ENCODE peak calls at places on chromosomes 4 and X, in four cellular contexts. X is HL-60, L is GM12878, R is K562. G is an unnamed sample.

GRCh38 chr4:153205757-153206156 is 1.5 kb downstream of the TRIM2 start:
- DNase-seq in R (no peak), X (no peak), L (no peak), G (no peak)

GRCh38 chr4:183722738-183723560 is 63.9 kb downstream of the TRAPPC11 start:
- DNase-seq in X (peak), R (no peak), L (peak), G (peak)

GRCh38 chr4:76458829-76459228 is 23.8 kb downstream of the SHROOM3 start:
- DNase-seq in R (no peak), L (no peak), X (no peak), G (no peak)

GRCh38 chr4:85717366-85717765 is 242.4 kb downstream of the ARHGAP24 start:
- DNase-seq in X (peak), L (no peak), R (no peak), G (no peak)

GRCh38 chr4:84920591-84920990 is 45.9 kb downstream of the WDFY3 start:
- DNase-seq in R (no peak), X (no peak), L (no peak), G (no peak)

GRCh38 chr4:173855015-173855414 is 325.0 kb upstream of the HAND2 start:
- DNase-seq in L (no peak), X (no peak), R (no peak), G (no peak)

GRCh38 chr4:15755781-15756180 is 22.3 kb upstream of the CD38 start:
- DNase-seq in X (no peak), L (no peak), R (no peak), G (no peak)

GRCh38 chr4:96073446-96073845 is 233.6 kb downstream of the PDHA2 start:
- DNase-seq in L (no peak), R (no peak), X (no peak), G (no peak)

GRCh38 chrX:21972721-21973120 is 32.2 kb downstream of the SMS start:
- DNase-seq in R (no peak), L (no peak), X (no peak), G (no peak)

GRCh38 chrX:28487818-28488217 is 99.4 kb upstream of the IL1RAPL1 start:
- DNase-seq in L (no peak), R (no peak), X (no peak), G (no peak)

GRCh38 chr4:186726440-186727148 is 2.9 kb upstream of the FAT1 start:
- DNase-seq in R (peak), X (no peak), L (no peak), G (no peak)

GRCh38 chrX:24380273-24381036 is 20.0 kb downstream of the SUPT20HL1 start:
- DNase-seq in L (no peak), R (no peak), X (no peak), G (no peak)

GRCh38 chrX:50747471-50747900 is 66.5 kb downstream of the SHROOM4 start:
- DNase-seq in R (peak), L (no peak), X (peak), G (no peak)

GRCh38 chr4:66662620-66663019 is 882.7 kb downstream of the CENPC start:
- DNase-seq in X (no peak), L (no peak), R (no peak), G (no peak)

GRCh38 chrX:100872161-100872560 is 2.0 kb downstream of the NOX1 start:
- DNase-seq in X (no peak), L (no peak), R (no peak), G (no peak)

GRCh38 chr4:159227984-159228383 is 125.1 kb downstream of the RAPGEF2 start:
- DNase-seq in R (no peak), X (no peak), L (no peak), G (no peak)

GRCh38 chr4:95304898-95305297 is 243.9 kb downstream of the UNC5C start:
- DNase-seq in R (no peak), X (no peak), L (no peak), G (no peak)

GRCh38 chr4:82528074-82528473 is 33.7 kb downstream of the TMEM150C start:
- DNase-seq in X (no peak), R (no peak), L (no peak), G (no peak)
- TF ChIP-seq SPI1 in X (no peak), R (no peak), L (no peak), G (no peak)

GRCh38 chr4:121464854-121465253 is 84.0 kb upstream of the QRFPR start:
- DNase-seq in R (no peak), L (no peak), X (no peak), G (no peak)

GRCh38 chr4:121459056-121459455 is 78.2 kb upstream of the QRFPR start:
- DNase-seq in L (no peak), R (no peak), X (no peak), G (no peak)

GRCh38 chr4:121457278-121457875 is 76.6 kb upstream of the QRFPR start:
- DNase-seq in R (no peak), L (no peak), X (no peak), G (no peak)

GRCh38 chr4:121462660-121463261 is 81.9 kb upstream of the QRFPR start:
- DNase-seq in L (no peak), X (peak), R (peak), G (peak)
- TF ChIP-seq SPI1 in L (peak), X (peak), R (peak), G (peak)

DNA sequence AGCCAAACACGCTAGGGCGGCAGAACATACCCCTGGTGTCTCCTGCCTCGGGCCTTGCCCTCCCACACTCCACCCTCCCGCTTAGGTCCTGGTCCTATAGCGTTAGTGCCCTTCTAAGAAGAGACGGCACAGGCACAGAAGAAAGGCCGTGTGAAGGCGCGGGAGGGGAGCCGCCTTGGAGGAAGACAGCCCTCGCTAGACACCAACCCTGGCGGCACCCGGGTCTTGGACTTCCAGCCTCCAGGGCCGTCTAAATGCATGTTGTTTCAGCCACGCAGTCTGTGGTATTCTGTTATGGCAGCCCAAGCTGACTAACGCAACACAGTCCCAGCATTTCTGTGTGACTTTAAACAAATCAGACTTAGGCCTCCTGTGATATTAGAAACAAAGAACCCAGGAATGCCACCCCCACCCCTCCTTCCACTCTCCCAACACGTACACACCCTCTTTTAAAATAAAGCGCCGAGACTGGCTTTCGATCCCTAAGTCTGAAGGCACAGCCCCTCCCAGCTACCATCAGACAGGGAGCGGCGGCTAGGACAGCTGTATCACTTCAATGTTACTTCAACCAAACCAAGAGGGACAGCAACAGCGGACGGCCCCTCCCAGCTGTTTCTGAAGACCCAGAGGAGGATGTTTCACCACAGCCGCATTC is 128.0 kb downstream of the AFAP1 start:
- DNase-seq in X (no peak), R (no peak), L (no peak), G (no peak)
- TF ChIP-seq SPI1 in X (no peak), R (no peak), L (no peak), G (no peak)

GRCh38 chrX:151346931-151347543 is 50.0 kb upstream of the VMA21 start:
- DNase-seq in L (no peak), R (no peak), X (no peak), G (no peak)
- TF ChIP-seq SPI1 in L (no peak), R (no peak), X (no peak), G (no peak)

GRCh38 chr4:107060388-107060787 is 24.3 kb upstream of the DKK2 start:
- DNase-seq in X (no peak), L (no peak), R (no peak), G (no peak)
- TF ChIP-seq SPI1 in X (no peak), L (no peak), R (no peak), G (no peak)

DNA sequence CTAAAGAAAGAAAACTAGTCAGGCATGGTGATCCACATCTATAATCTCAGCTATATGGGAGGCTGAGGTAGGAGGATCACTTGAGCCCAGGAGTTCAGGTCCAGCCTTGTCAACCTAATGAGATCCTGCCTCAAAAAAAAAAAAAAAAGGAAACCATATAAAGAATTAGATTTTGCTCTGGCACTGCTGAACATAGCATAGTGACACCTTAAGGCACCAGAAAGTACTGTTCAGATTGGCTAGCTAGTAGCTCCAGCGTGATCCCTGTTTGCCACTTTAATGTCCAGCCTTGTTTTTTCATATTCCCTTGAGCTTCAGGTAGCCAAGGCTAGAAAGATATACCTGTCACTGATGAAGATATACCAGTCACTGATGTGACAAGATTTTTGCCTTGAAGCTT is 34.1 kb downstream of the EXOC1 start:
- DNase-seq in X (no peak), R (peak), L (no peak), G (no peak)
- TF ChIP-seq SPI1 in X (no peak), R (no peak), L (no peak), G (no peak)

GRCh38 chr4:137408527-137409177 is 123.6 kb downstream of the PCDH18 start:
- DNase-seq in L (no peak), X (no peak), R (no peak), G (no peak)
- TF ChIP-seq SPI1 in L (no peak), X (no peak), R (no peak), G (no peak)

G was measured in GM12891.